ENCODE peak calls at places on chromosomes 11 and 22, in six cellular contexts. One of them, this sample, is unnamed. For H3K27me3, the result is how much of the 10 kb centered on the place peaks cover.

GRCh38 chr11:17810736-17811135 is 76.2 kb downstream of the KCNC1 start:
- DNase-seq in BE2C: peak
- DNase-seq in lower lobe of right lung: no peak
- DNase-seq in PC-3: peak
- DNase-seq in HCT116: no peak
- DNase-seq in kidney epithelial cell: no peak
- DNase-seq in this sample: no peak

GRCh38 chr11:102494216-102494615 is 36.3 kb downstream of the MMP7 start:
- DNase-seq in BE2C: no peak
- DNase-seq in lower lobe of right lung: no peak
- DNase-seq in PC-3: peak
- DNase-seq in HCT116: peak
- DNase-seq in kidney epithelial cell: peak
- DNase-seq in this sample: no peak

GRCh38 chr11:10725114-10725906 is 25.7 kb upstream of the CTR9 start:
- DNase-seq in BE2C: no peak
- DNase-seq in lower lobe of right lung: no peak
- DNase-seq in PC-3: peak
- DNase-seq in HCT116: peak
- DNase-seq in kidney epithelial cell: peak
- DNase-seq in this sample: peak

GRCh38 chr11:134289167-134289566 is 13.0 kb downstream of the GLB1L3 start:
- DNase-seq in BE2C: no peak
- DNase-seq in lower lobe of right lung: no peak
- DNase-seq in PC-3: no peak
- DNase-seq in HCT116: no peak
- DNase-seq in kidney epithelial cell: no peak
- DNase-seq in this sample: no peak

GRCh38 chr11:65899356-65900124 is 648 bp downstream of the FOSL1 start:
- DNase-seq in BE2C: peak
- DNase-seq in lower lobe of right lung: peak
- DNase-seq in PC-3: peak
- DNase-seq in HCT116: no peak
- DNase-seq in kidney epithelial cell: no peak
- DNase-seq in this sample: no peak

GRCh38 chr11:69439651-69440464 is 41.6 kb upstream of the LINC01488 start:
- DNase-seq in BE2C: no peak
- DNase-seq in lower lobe of right lung: peak
- DNase-seq in PC-3: no peak
- DNase-seq in HCT116: no peak
- DNase-seq in kidney epithelial cell: no peak
- DNase-seq in this sample: no peak

GRCh38 chr11:113370634-113371033 is 16.9 kb upstream of the ANKK1 start:
- DNase-seq in BE2C: no peak
- DNase-seq in lower lobe of right lung: no peak
- DNase-seq in PC-3: no peak
- DNase-seq in HCT116: no peak
- DNase-seq in kidney epithelial cell: no peak
- DNase-seq in this sample: no peak

GRCh38 chr11:14308897-14309387 is 50.0 kb downstream of the RRAS2 start:
- DNase-seq in BE2C: no peak
- DNase-seq in lower lobe of right lung: no peak
- DNase-seq in PC-3: no peak
- DNase-seq in HCT116: no peak
- DNase-seq in kidney epithelial cell: no peak
- DNase-seq in this sample: no peak

GRCh38 chr11:123587044-123587443 is 67.4 kb downstream of the SCN3B start:
- DNase-seq in BE2C: peak
- DNase-seq in lower lobe of right lung: no peak
- DNase-seq in PC-3: peak
- DNase-seq in HCT116: no peak
- DNase-seq in kidney epithelial cell: no peak
- DNase-seq in this sample: no peak

GRCh38 chr22:23518381-23519187 is 61.5 kb downstream of the IGLL1 start:
- DNase-seq in BE2C: peak
- DNase-seq in lower lobe of right lung: no peak
- DNase-seq in PC-3: no peak
- DNase-seq in HCT116: no peak
- DNase-seq in kidney epithelial cell: no peak
- DNase-seq in this sample: no peak

GRCh38 chr11:113806403-113806802 is 26.8 kb downstream of the CLDN25 start:
- DNase-seq in BE2C: peak
- DNase-seq in lower lobe of right lung: no peak
- DNase-seq in PC-3: peak
- DNase-seq in HCT116: peak
- DNase-seq in kidney epithelial cell: no peak
- DNase-seq in this sample: no peak

GRCh38 chr11:45028921-45029680 is 78.4 kb upstream of the TP53I11 start:
- DNase-seq in BE2C: peak
- DNase-seq in lower lobe of right lung: no peak
- DNase-seq in PC-3: no peak
- DNase-seq in HCT116: no peak
- DNase-seq in kidney epithelial cell: no peak
- DNase-seq in this sample: no peak

GRCh38 chr22:37898441-37899181 is 7.5 kb upstream of the MICALL1 start:
- DNase-seq in BE2C: no peak
- DNase-seq in lower lobe of right lung: peak
- DNase-seq in PC-3: no peak
- DNase-seq in HCT116: no peak
- DNase-seq in kidney epithelial cell: no peak
- DNase-seq in this sample: no peak

GRCh38 chr11:22031791-22032190 is 161.1 kb upstream of the ANO5 start:
- DNase-seq in BE2C: no peak
- DNase-seq in lower lobe of right lung: no peak
- DNase-seq in PC-3: no peak
- DNase-seq in HCT116: no peak
- DNase-seq in kidney epithelial cell: no peak
- DNase-seq in this sample: no peak

GRCh38 chr11:75164318-75164827 is 13.5 kb downstream of the SLCO2B1 start:
- DNase-seq in BE2C: no peak
- DNase-seq in lower lobe of right lung: no peak
- DNase-seq in PC-3: no peak
- DNase-seq in HCT116: no peak
- DNase-seq in kidney epithelial cell: no peak
- DNase-seq in this sample: no peak

GRCh38 chr22:36938886-36939285 is 25.5 kb downstream of the CSF2RB start:
- DNase-seq in BE2C: no peak
- DNase-seq in lower lobe of right lung: no peak
- DNase-seq in PC-3: no peak
- DNase-seq in HCT116: no peak
- DNase-seq in kidney epithelial cell: no peak
- DNase-seq in this sample: no peak

GRCh38 chr22:40525250-40525884 is 111.2 kb downstream of the MRTFA start:
- DNase-seq in BE2C: peak
- DNase-seq in lower lobe of right lung: peak
- DNase-seq in PC-3: peak
- DNase-seq in HCT116: no peak
- DNase-seq in kidney epithelial cell: no peak
- DNase-seq in this sample: no peak

GRCh38 chr11:82176945-82177344 is 556.7 kb downstream of the FAM181B start:
- DNase-seq in BE2C: no peak
- DNase-seq in lower lobe of right lung: no peak
- DNase-seq in PC-3: no peak
- DNase-seq in HCT116: no peak
- DNase-seq in kidney epithelial cell: no peak
- DNase-seq in this sample: no peak

GRCh38 chr22:17264321-17265052 is 45.3 kb upstream of the ADA2 start:
- DNase-seq in BE2C: peak
- DNase-seq in lower lobe of right lung: no peak
- DNase-seq in PC-3: no peak
- DNase-seq in HCT116: no peak
- DNase-seq in kidney epithelial cell: no peak
- DNase-seq in this sample: no peak

GRCh38 chr22:29260031-29260560 is 7.7 kb downstream of the RHBDD3 start:
- DNase-seq in BE2C: peak
- DNase-seq in lower lobe of right lung: no peak
- DNase-seq in PC-3: no peak
- DNase-seq in HCT116: no peak
- DNase-seq in kidney epithelial cell: no peak
- DNase-seq in this sample: no peak

GRCh38 chr11:77525455-77526091 is 51.7 kb upstream of the PAK1 start:
- DNase-seq in BE2C: no peak
- DNase-seq in lower lobe of right lung: no peak
- DNase-seq in PC-3: no peak
- DNase-seq in HCT116: no peak
- DNase-seq in kidney epithelial cell: no peak
- DNase-seq in this sample: no peak

GRCh38 chr11:63944987-63945386 is 6.2 kb downstream of the NAA40 start:
- DNase-seq in BE2C: peak
- DNase-seq in lower lobe of right lung: no peak
- DNase-seq in PC-3: no peak
- DNase-seq in HCT116: no peak
- DNase-seq in kidney epithelial cell: no peak
- DNase-seq in this sample: no peak

GRCh38 chr11:78795862-78796261 is 221.2 kb upstream of the NARS2 start:
- DNase-seq in BE2C: no peak
- DNase-seq in lower lobe of right lung: no peak
- DNase-seq in PC-3: peak
- DNase-seq in HCT116: no peak
- DNase-seq in kidney epithelial cell: peak
- DNase-seq in this sample: no peak

GRCh38 chr11:47185305-47186075 is 744 bp downstream of the PACSIN3 start:
- DNase-seq in BE2C: no peak
- DNase-seq in lower lobe of right lung: peak
- DNase-seq in PC-3: peak
- DNase-seq in HCT116: no peak
- DNase-seq in kidney epithelial cell: no peak
- DNase-seq in this sample: no peak

GRCh38 chr11:79413258-79413657 is 27.6 kb downstream of the TENM4 start:
- DNase-seq in BE2C: peak
- DNase-seq in lower lobe of right lung: no peak
- DNase-seq in PC-3: no peak
- DNase-seq in HCT116: no peak
- DNase-seq in kidney epithelial cell: peak
- DNase-seq in this sample: peak

GRCh38 chr11:123558536-123559315 is 95.7 kb downstream of the SCN3B start:
- DNase-seq in BE2C: no peak
- DNase-seq in lower lobe of right lung: no peak
- DNase-seq in PC-3: no peak
- DNase-seq in HCT116: no peak
- DNase-seq in kidney epithelial cell: no peak
- DNase-seq in this sample: no peak

GRCh38 chr11:125282596-125282914 is 118.0 kb downstream of the PKNOX2 start:
- DNase-seq in BE2C: no peak
- DNase-seq in lower lobe of right lung: no peak
- DNase-seq in PC-3: no peak
- DNase-seq in HCT116: no peak
- DNase-seq in kidney epithelial cell: no peak
- DNase-seq in this sample: no peak

GRCh38 chr22:38230916-38231315 is 29.1 kb downstream of the MAFF start:
- DNase-seq in BE2C: no peak
- DNase-seq in lower lobe of right lung: no peak
- DNase-seq in PC-3: no peak
- DNase-seq in HCT116: no peak
- DNase-seq in kidney epithelial cell: no peak
- DNase-seq in this sample: no peak

GRCh38 chr11:121996574-121996973 is 119.4 kb downstream of the BLID start:
- DNase-seq in BE2C: no peak
- DNase-seq in lower lobe of right lung: no peak
- DNase-seq in PC-3: no peak
- DNase-seq in HCT116: no peak
- DNase-seq in kidney epithelial cell: no peak
- DNase-seq in this sample: no peak

GRCh38 chr11:113778111-113778910 is 1.3 kb upstream of the CLDN25 start:
- DNase-seq in BE2C: peak
- DNase-seq in lower lobe of right lung: no peak
- DNase-seq in PC-3: peak
- DNase-seq in HCT116: no peak
- DNase-seq in kidney epithelial cell: peak
- DNase-seq in this sample: no peak

GRCh38 chr11:73931039-73931645 is 19.7 kb upstream of the DNAJB13 start:
- DNase-seq in BE2C: peak
- DNase-seq in lower lobe of right lung: no peak
- DNase-seq in PC-3: peak
- DNase-seq in HCT116: peak
- DNase-seq in kidney epithelial cell: peak
- DNase-seq in this sample: peak

GRCh38 chr11:1129666-1130160 is 28.0 kb upstream of the MUC5AC start:
- DNase-seq in BE2C: no peak
- DNase-seq in lower lobe of right lung: no peak
- DNase-seq in PC-3: no peak
- DNase-seq in HCT116: no peak
- DNase-seq in kidney epithelial cell: no peak
- DNase-seq in this sample: no peak
- TF ChIP-seq CTCF in BE2C: no peak
- TF ChIP-seq CTCF in lower lobe of right lung: no peak
- TF ChIP-seq CTCF in PC-3: no peak
- TF ChIP-seq CTCF in HCT116: no peak
- TF ChIP-seq CTCF in kidney epithelial cell: no peak
- TF ChIP-seq CTCF in this sample: no peak

GRCh38 chr22:22241554-22241898 is 3.1 kb upstream of the VPREB1 start:
- DNase-seq in BE2C: no peak
- DNase-seq in lower lobe of right lung: no peak
- DNase-seq in PC-3: no peak
- DNase-seq in HCT116: no peak
- DNase-seq in kidney epithelial cell: no peak
- DNase-seq in this sample: no peak
- H3K27me3 ChIP-seq in BE2C: under half
- H3K27me3 ChIP-seq in lower lobe of right lung: under half
- H3K27me3 ChIP-seq in PC-3: under half
- H3K27me3 ChIP-seq in HCT116: under half
- H3K27me3 ChIP-seq in kidney epithelial cell: under half
- H3K27me3 ChIP-seq in this sample: under half

GRCh38 chr22:19595532-19595931 is 71.3 kb upstream of the CLDN5 start:
- DNase-seq in BE2C: no peak
- DNase-seq in lower lobe of right lung: no peak
- DNase-seq in PC-3: no peak
- DNase-seq in HCT116: no peak
- DNase-seq in kidney epithelial cell: no peak
- DNase-seq in this sample: no peak
- H3K4me3 ChIP-seq in BE2C: no peak
- H3K4me3 ChIP-seq in lower lobe of right lung: no peak
- H3K4me3 ChIP-seq in PC-3: no peak
- H3K4me3 ChIP-seq in HCT116: no peak
- H3K4me3 ChIP-seq in kidney epithelial cell: no peak
- H3K4me3 ChIP-seq in this sample: no peak

GRCh38 chr11:899724-900123 is 10.9 kb downstream of the CHID1 start:
- DNase-seq in BE2C: no peak
- DNase-seq in lower lobe of right lung: no peak
- DNase-seq in PC-3: no peak
- DNase-seq in HCT116: no peak
- DNase-seq in kidney epithelial cell: no peak
- DNase-seq in this sample: no peak

GRCh38 chr11:898160-898517 is 12.5 kb downstream of the CHID1 start:
- DNase-seq in BE2C: peak
- DNase-seq in lower lobe of right lung: no peak
- DNase-seq in PC-3: peak
- DNase-seq in HCT116: peak
- DNase-seq in kidney epithelial cell: no peak
- DNase-seq in this sample: no peak

GRCh38 chr11:900545-900944 is 10.1 kb downstream of the CHID1 start:
- DNase-seq in BE2C: no peak
- DNase-seq in lower lobe of right lung: no peak
- DNase-seq in PC-3: no peak
- DNase-seq in HCT116: no peak
- DNase-seq in kidney epithelial cell: no peak
- DNase-seq in this sample: no peak

GRCh38 chr11:897226-898159 is 13.1 kb downstream of the CHID1 start:
- DNase-seq in BE2C: no peak
- DNase-seq in lower lobe of right lung: no peak
- DNase-seq in PC-3: no peak
- DNase-seq in HCT116: no peak
- DNase-seq in kidney epithelial cell: no peak
- DNase-seq in this sample: no peak

GRCh38 chr11:898540-899190 is 11.9 kb downstream of the CHID1 start:
- DNase-seq in BE2C: peak
- DNase-seq in lower lobe of right lung: no peak
- DNase-seq in PC-3: no peak
- DNase-seq in HCT116: no peak
- DNase-seq in kidney epithelial cell: no peak
- DNase-seq in this sample: no peak
- TF ChIP-seq CTCF in BE2C: peak
- TF ChIP-seq CTCF in lower lobe of right lung: no peak
- TF ChIP-seq CTCF in PC-3: no peak
- TF ChIP-seq CTCF in HCT116: peak
- TF ChIP-seq CTCF in kidney epithelial cell: peak
- TF ChIP-seq CTCF in this sample: peak